ENCODE peak calls at places on chromosome 18, in six cellular contexts. One of them, this sample, is unnamed.
A peak's percentile ranks its signal among the peaks of the same experiment; 100 is the strongest.

GRCh38 chr18:11649839-11650238 is 39.2 kb upstream of the GNAL start:
- DNase-seq in prostate gland: no peak
- DNase-seq in H1: no peak
- DNase-seq in sigmoid colon: no peak
- DNase-seq in HCT116: no peak
- DNase-seq in K562: no peak
- DNase-seq in this sample: no peak

GRCh38 chr18:79567481-79568147 is 112.0 kb upstream of the CTDP1 start:
- DNase-seq in sigmoid colon: peak; percentile 68
- DNase-seq in K562: no peak
- DNase-seq in H1: no peak
- DNase-seq in HCT116: no peak
- DNase-seq in prostate gland: peak; percentile 84
- DNase-seq in this sample: peak; percentile 53

GRCh38 chr18:50340078-50340477 is 34.8 kb upstream of the SKA1 start:
- DNase-seq in prostate gland: no peak
- DNase-seq in H1: peak; percentile 85
- DNase-seq in K562: no peak
- DNase-seq in HCT116: no peak
- DNase-seq in sigmoid colon: no peak
- DNase-seq in this sample: peak; percentile 66

GRCh38 chr18:12238861-12239260 is 15.3 kb upstream of the CIDEA start:
- DNase-seq in prostate gland: no peak
- DNase-seq in K562: peak; percentile 33
- DNase-seq in HCT116: no peak
- DNase-seq in H1: peak; percentile 17
- DNase-seq in sigmoid colon: no peak
- DNase-seq in this sample: no peak

GRCh38 chr18:47246027-47246971 is 5.2 kb downstream of the SKOR2 start:
- DNase-seq in prostate gland: no peak
- DNase-seq in H1: peak; percentile 77
- DNase-seq in HCT116: no peak
- DNase-seq in sigmoid colon: no peak
- DNase-seq in K562: no peak
- DNase-seq in this sample: no peak

GRCh38 chr18:51030537-51031258 is 685 bp downstream of the SMAD4 start:
- DNase-seq in HCT116: no peak
- DNase-seq in prostate gland: peak; percentile 68
- DNase-seq in K562: peak; percentile 66
- DNase-seq in H1: peak; percentile 69
- DNase-seq in sigmoid colon: peak; percentile 85
- DNase-seq in this sample: peak; percentile 95

GRCh38 chr18:46174317-46175039 is 70.3 kb downstream of the HAUS1 start:
- DNase-seq in HCT116: no peak
- DNase-seq in H1: peak; percentile 62
- DNase-seq in prostate gland: peak; percentile 9
- DNase-seq in K562: peak; percentile 51
- DNase-seq in sigmoid colon: no peak
- DNase-seq in this sample: no peak

GRCh38 chr18:39350916-39351315 is 1785.3 kb upstream of the CELF4 start:
- DNase-seq in K562: no peak
- DNase-seq in sigmoid colon: no peak
- DNase-seq in H1: no peak
- DNase-seq in prostate gland: no peak
- DNase-seq in HCT116: no peak
- DNase-seq in this sample: no peak

GRCh38 chr18:48674198-48674721 is 135.4 kb downstream of the CTIF start:
- DNase-seq in K562: no peak
- DNase-seq in HCT116: no peak
- DNase-seq in sigmoid colon: peak; percentile 53
- DNase-seq in prostate gland: no peak
- DNase-seq in H1: no peak
- DNase-seq in this sample: peak; percentile 69

GRCh38 chr18:56460590-56460989 is 177.8 kb downstream of the TXNL1 start:
- DNase-seq in K562: no peak
- DNase-seq in HCT116: no peak
- DNase-seq in H1: no peak
- DNase-seq in prostate gland: no peak
- DNase-seq in sigmoid colon: no peak
- DNase-seq in this sample: no peak

GRCh38 chr18:34543356-34543755 is 166.7 kb upstream of the DTNA start:
- DNase-seq in HCT116: no peak
- DNase-seq in sigmoid colon: no peak
- DNase-seq in H1: no peak
- DNase-seq in prostate gland: no peak
- DNase-seq in K562: no peak
- DNase-seq in this sample: no peak
- TF ChIP-seq POLR2A in HCT116: no peak
- TF ChIP-seq POLR2A in sigmoid colon: no peak
- TF ChIP-seq POLR2A in H1: no peak
- TF ChIP-seq POLR2A in prostate gland: no peak
- TF ChIP-seq POLR2A in K562: no peak
- TF ChIP-seq POLR2A in this sample: no peak

GRCh38 chr18:3653263-3653858 is 203.4 kb downstream of the TGIF1 start:
- DNase-seq in prostate gland: no peak
- DNase-seq in sigmoid colon: no peak
- DNase-seq in HCT116: no peak
- DNase-seq in H1: no peak
- DNase-seq in K562: peak; percentile 68
- DNase-seq in this sample: no peak
- H3K4me1 ChIP-seq in prostate gland: no peaks in the 10 kb centered on the region
- H3K4me1 ChIP-seq in sigmoid colon: peaks cover 8% of the 10 kb centered on the region
- H3K4me1 ChIP-seq in HCT116: peaks cover 85% of the 10 kb centered on the region
- H3K4me1 ChIP-seq in H1: no peaks in the 10 kb centered on the region
- H3K4me1 ChIP-seq in K562: peaks cover 70% of the 10 kb centered on the region
- H3K4me1 ChIP-seq in this sample: peaks cover 31% of the 10 kb centered on the region

GRCh38 chr18:77055429-77056310 is 76.9 kb downstream of the MBP start:
- DNase-seq in sigmoid colon: no peak
- DNase-seq in HCT116: no peak
- DNase-seq in prostate gland: no peak
- DNase-seq in K562: no peak
- DNase-seq in H1: no peak
- DNase-seq in this sample: peak; percentile 94

GRCh38 chr18:77053616-77054287 is 78.8 kb downstream of the MBP start:
- DNase-seq in sigmoid colon: no peak
- DNase-seq in prostate gland: no peak
- DNase-seq in HCT116: no peak
- DNase-seq in H1: no peak
- DNase-seq in K562: no peak
- DNase-seq in this sample: peak; percentile 88

GRCh38 chr18:77052656-77053309 is 79.8 kb downstream of the MBP start:
- DNase-seq in K562: no peak
- DNase-seq in sigmoid colon: no peak
- DNase-seq in H1: no peak
- DNase-seq in prostate gland: no peak
- DNase-seq in HCT116: no peak
- DNase-seq in this sample: peak; percentile 88

GRCh38 chr18:77054606-77055428 is 77.8 kb downstream of the MBP start:
- DNase-seq in HCT116: no peak
- DNase-seq in sigmoid colon: peak; percentile 90
- DNase-seq in H1: no peak
- DNase-seq in prostate gland: peak; percentile 42
- DNase-seq in K562: peak; percentile 47
- DNase-seq in this sample: peak; percentile 97

DNA sequence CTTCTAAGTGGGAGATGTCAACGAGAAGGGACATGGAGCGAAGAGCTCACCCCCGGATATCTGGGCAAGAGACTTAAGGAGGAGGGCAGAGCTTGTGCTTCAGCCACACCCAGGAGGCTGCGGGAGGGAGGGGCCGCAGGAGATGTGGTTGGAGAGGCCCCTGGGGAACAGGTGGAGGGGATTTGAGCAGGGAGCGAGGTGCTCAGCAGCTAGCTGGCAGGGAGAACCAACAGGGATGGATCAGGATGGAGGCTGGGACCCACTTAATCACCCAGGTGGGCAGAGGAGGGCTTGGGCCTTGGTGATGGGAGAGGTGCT is 78.3 kb downstream of the MBP start:
- DNase-seq in H1: no peak
- DNase-seq in HCT116: no peak
- DNase-seq in sigmoid colon: no peak
- DNase-seq in prostate gland: no peak
- DNase-seq in K562: no peak
- DNase-seq in this sample: peak; percentile 89
- TF ChIP-seq POLR2AphosphoS5 in H1: no peak
- TF ChIP-seq POLR2AphosphoS5 in HCT116: no peak
- TF ChIP-seq POLR2AphosphoS5 in sigmoid colon: no peak
- TF ChIP-seq POLR2AphosphoS5 in prostate gland: no peak
- TF ChIP-seq POLR2AphosphoS5 in K562: no peak
- TF ChIP-seq POLR2AphosphoS5 in this sample: no peak

GRCh38 chr18:3246636-3247242 is 862 bp upstream of the MYL12A start:
- DNase-seq in sigmoid colon: peak; percentile 74
- DNase-seq in HCT116: no peak
- DNase-seq in H1: no peak
- DNase-seq in K562: peak; percentile 89
- DNase-seq in prostate gland: no peak
- DNase-seq in this sample: peak; percentile 80
- TF ChIP-seq POLR2A in sigmoid colon: no peak
- TF ChIP-seq POLR2A in HCT116: peak; percentile 36
- TF ChIP-seq POLR2A in H1: no peak
- TF ChIP-seq POLR2A in K562: peak; percentile 81
- TF ChIP-seq POLR2A in prostate gland: no peak
- TF ChIP-seq POLR2A in this sample: no peak

GRCh38 chr18:6096747-6097146 is 201.4 kb upstream of the TMEM200C start:
- DNase-seq in sigmoid colon: no peak
- DNase-seq in H1: no peak
- DNase-seq in K562: no peak
- DNase-seq in prostate gland: no peak
- DNase-seq in HCT116: no peak
- DNase-seq in this sample: no peak
- H3K4me1 ChIP-seq in sigmoid colon: no peaks in the 10 kb centered on the region
- H3K4me1 ChIP-seq in H1: no peaks in the 10 kb centered on the region
- H3K4me1 ChIP-seq in K562: no peaks in the 10 kb centered on the region
- H3K4me1 ChIP-seq in prostate gland: no peaks in the 10 kb centered on the region
- H3K4me1 ChIP-seq in HCT116: no peaks in the 10 kb centered on the region
- H3K4me1 ChIP-seq in this sample: no peaks in the 10 kb centered on the region

DNA sequence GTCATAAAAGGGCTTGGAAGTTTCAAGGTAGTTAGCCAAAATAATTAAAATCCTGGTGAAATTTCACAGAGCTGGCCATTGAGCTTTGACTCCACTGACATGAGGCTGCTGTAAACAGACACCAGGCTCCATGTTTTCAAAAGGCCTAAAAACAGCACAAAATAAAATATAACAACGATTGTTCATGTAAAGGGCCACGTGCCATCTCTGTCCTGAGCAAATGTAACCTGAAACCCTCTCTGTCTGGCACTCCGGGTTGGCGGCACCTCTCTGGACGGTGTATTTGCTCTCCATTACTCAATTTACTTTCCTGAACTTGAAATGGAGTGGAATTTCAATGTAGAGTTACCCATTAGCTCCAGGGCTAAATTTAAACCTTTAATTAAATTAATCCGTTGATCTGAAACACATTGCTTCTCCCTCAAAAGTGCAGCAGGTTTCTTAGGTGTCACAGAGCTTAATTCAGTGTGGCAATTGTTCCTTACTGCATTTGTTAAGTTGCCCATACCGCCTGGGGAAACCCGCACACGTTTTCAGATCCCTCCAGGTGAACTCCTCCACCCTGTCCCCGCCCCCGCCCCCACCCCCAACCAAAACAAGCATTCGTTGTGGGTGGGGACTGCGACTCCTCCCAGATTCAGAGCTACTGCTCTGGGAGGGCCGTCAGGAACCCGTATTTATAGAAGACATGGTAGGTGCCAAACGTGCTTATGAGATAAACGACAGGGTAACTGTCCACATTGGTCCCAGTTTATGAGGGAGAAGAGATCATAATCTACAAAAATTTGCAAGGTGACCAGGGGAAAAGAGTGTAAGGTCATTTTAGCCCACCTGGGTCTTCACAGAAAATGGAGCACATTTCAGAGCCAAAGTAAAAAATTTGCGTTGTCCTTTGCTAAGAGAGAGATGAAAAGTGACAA is 1.2 kb upstream of the CABLES1 start:
- DNase-seq in HCT116: peak; percentile 53
- DNase-seq in prostate gland: peak; percentile 38
- DNase-seq in K562: no peak
- DNase-seq in H1: peak; percentile 71
- DNase-seq in sigmoid colon: no peak
- DNase-seq in this sample: no peak
- TF ChIP-seq POLR2AphosphoS5 in HCT116: peak; percentile 72
- TF ChIP-seq POLR2AphosphoS5 in prostate gland: peak; percentile 18
- TF ChIP-seq POLR2AphosphoS5 in K562: no peak
- TF ChIP-seq POLR2AphosphoS5 in H1: no peak
- TF ChIP-seq POLR2AphosphoS5 in sigmoid colon: no peak
- TF ChIP-seq POLR2AphosphoS5 in this sample: no peak

GRCh38 chr18:62718268-62718800 is 3.0 kb downstream of the PHLPP1 start:
- DNase-seq in prostate gland: no peak
- DNase-seq in H1: no peak
- DNase-seq in sigmoid colon: no peak
- DNase-seq in HCT116: no peak
- DNase-seq in K562: no peak
- DNase-seq in this sample: no peak

GRCh38 chr18:62715829-62716678 is 713 bp downstream of the PHLPP1 start:
- DNase-seq in HCT116: peak; percentile 16
- DNase-seq in sigmoid colon: peak; percentile 80
- DNase-seq in K562: peak; percentile 45
- DNase-seq in prostate gland: peak; percentile 38
- DNase-seq in H1: peak; percentile 73
- DNase-seq in this sample: peak; percentile 95

GRCh38 chr18:62716679-62717058 is 1.3 kb downstream of the PHLPP1 start:
- DNase-seq in H1: peak; percentile 73
- DNase-seq in HCT116: no peak
- DNase-seq in sigmoid colon: peak; percentile 73
- DNase-seq in prostate gland: peak; percentile 43
- DNase-seq in K562: peak; percentile 42
- DNase-seq in this sample: peak; percentile 92

GRCh38 chr18:62717850-62718229 is 2.5 kb downstream of the PHLPP1 start:
- DNase-seq in sigmoid colon: no peak
- DNase-seq in prostate gland: no peak
- DNase-seq in K562: no peak
- DNase-seq in H1: no peak
- DNase-seq in HCT116: no peak
- DNase-seq in this sample: no peak

GRCh38 chr18:62717059-62717849 is 1.9 kb downstream of the PHLPP1 start:
- DNase-seq in prostate gland: peak; percentile 65
- DNase-seq in HCT116: peak; percentile 34
- DNase-seq in K562: peak; percentile 32
- DNase-seq in H1: no peak
- DNase-seq in sigmoid colon: no peak
- DNase-seq in this sample: no peak
- TF ChIP-seq POLR2A in prostate gland: no peak
- TF ChIP-seq POLR2A in HCT116: no peak
- TF ChIP-seq POLR2A in K562: no peak
- TF ChIP-seq POLR2A in H1: no peak
- TF ChIP-seq POLR2A in sigmoid colon: no peak
- TF ChIP-seq POLR2A in this sample: no peak

GRCh38 chr18:24022141-24022540 is 7.6 kb downstream of the TTC39C start:
- DNase-seq in HCT116: no peak
- DNase-seq in K562: no peak
- DNase-seq in sigmoid colon: no peak
- DNase-seq in H1: no peak
- DNase-seq in prostate gland: no peak
- DNase-seq in this sample: no peak
- H3K4me1 ChIP-seq in HCT116: peaks cover 7% of the 10 kb centered on the region
- H3K4me1 ChIP-seq in K562: no peaks in the 10 kb centered on the region
- H3K4me1 ChIP-seq in sigmoid colon: peaks cover 6% of the 10 kb centered on the region
- H3K4me1 ChIP-seq in H1: peaks cover 8% of the 10 kb centered on the region
- H3K4me1 ChIP-seq in prostate gland: no peaks in the 10 kb centered on the region
- H3K4me1 ChIP-seq in this sample: peaks cover 85% of the 10 kb centered on the region

DNA sequence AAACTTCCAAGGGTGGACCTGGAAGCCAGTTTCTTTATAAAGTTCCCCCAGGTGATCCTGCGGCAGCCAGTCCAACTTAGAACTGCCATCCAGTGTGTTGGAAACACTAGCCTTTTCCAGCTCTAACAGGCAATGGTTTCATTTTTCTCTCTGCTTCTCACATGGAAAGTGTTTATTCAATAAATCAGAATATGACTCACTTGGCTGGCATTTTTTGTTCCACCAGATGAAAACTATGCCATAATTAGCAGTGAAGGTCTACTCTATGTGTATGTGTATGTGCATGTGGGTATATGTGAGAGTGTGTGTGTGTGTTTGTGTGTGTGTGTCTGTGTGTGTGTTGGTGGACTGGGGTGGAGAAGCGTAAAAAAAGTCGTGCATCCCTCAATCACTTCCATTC is 91.0 kb upstream of the SETBP1 start:
- DNase-seq in K562: no peak
- DNase-seq in prostate gland: peak; percentile 8
- DNase-seq in H1: no peak
- DNase-seq in sigmoid colon: no peak
- DNase-seq in HCT116: no peak
- DNase-seq in this sample: no peak
- TF ChIP-seq POLR2AphosphoS5 in K562: no peak
- TF ChIP-seq POLR2AphosphoS5 in prostate gland: peak; percentile 69
- TF ChIP-seq POLR2AphosphoS5 in H1: no peak
- TF ChIP-seq POLR2AphosphoS5 in sigmoid colon: peak; percentile 10
- TF ChIP-seq POLR2AphosphoS5 in HCT116: no peak
- TF ChIP-seq POLR2AphosphoS5 in this sample: no peak

This sample was measured in spleen.